ENCODE peak calls at places on chromosomes 7 and 10, in four cellular contexts. O, Y, B and H are unnamed samples.

GRCh38 chr7:41970946-41971345 is 266.1 kb downstream of the GLI3 start:
- DNase-seq in O (no peak), Y (no peak), B (no peak), H (no peak)

GRCh38 chr10:67965456-67965855 is 81.0 kb downstream of the SIRT1 start:
- DNase-seq in O (no peak), Y (no peak), B (no peak), H (no peak)

GRCh38 chr7:16753932-16754571 is 497 bp downstream of the TSPAN13 start:
- DNase-seq in O (peak), Y (no peak), B (no peak), H (peak)

GRCh38 chr10:6729071-6729773 is 149.1 kb upstream of the PRKCQ start:
- DNase-seq in O (no peak), Y (peak), B (no peak), H (no peak)

GRCh38 chr10:20257422-20257821 is 441.2 kb downstream of the PLXDC2 start:
- DNase-seq in O (no peak), Y (no peak), B (no peak), H (no peak)

GRCh38 chr7:96833701-96834453 is 124.2 kb upstream of the SEM1 start:
- DNase-seq in O (no peak), Y (no peak), B (no peak), H (peak)

GRCh38 chr10:108597657-108598319 is 1325.5 kb downstream of the XPNPEP1 start:
- DNase-seq in O (no peak), Y (no peak), B (peak), H (peak)

GRCh38 chr7:137874390-137874789 is 27.6 kb upstream of the DGKI start:
- DNase-seq in O (no peak), Y (no peak), B (no peak), H (no peak)

GRCh38 chr7:44595934-44596635 is 10.3 kb upstream of the OGDH start:
- DNase-seq in O (no peak), Y (no peak), B (no peak), H (no peak)

GRCh38 chr10:47063858-47064257 is 152.6 kb downstream of the PTPN20 start:
- DNase-seq in O (no peak), Y (no peak), B (no peak), H (no peak)

GRCh38 chr10:114623661-114624294 is 34.3 kb downstream of the ABLIM1 start:
- DNase-seq in O (no peak), Y (peak), B (peak), H (peak)

GRCh38 chr7:44196450-44196872 is 4.3 kb upstream of the YKT6 start:
- DNase-seq in O (peak), Y (peak), B (no peak), H (peak)

DNA sequence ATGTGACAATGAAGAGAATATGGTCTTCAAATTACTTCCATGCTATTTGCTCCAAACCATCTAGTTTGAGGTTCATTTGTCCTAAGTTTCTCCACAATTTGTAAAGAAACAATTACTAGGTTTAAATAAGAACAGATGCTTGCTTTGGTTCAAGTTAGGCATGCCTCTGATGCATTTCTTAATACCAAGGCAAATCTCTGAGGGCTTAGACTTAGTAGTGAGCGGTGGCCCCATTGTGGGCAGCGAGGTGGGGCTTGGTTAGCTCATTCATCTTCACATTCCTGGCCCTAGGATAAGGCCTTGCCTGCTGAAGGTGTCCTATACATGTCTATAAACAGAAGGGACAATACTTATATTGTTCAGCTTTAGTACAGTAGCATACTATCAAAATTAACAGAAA is 52.4 kb upstream of the RHEB start:
- DNase-seq in O (no peak), Y (no peak), B (no peak), H (no peak)
- TF ChIP-seq MAFK in O (no peak), Y (no peak), B (no peak), H (no peak)

DNA sequence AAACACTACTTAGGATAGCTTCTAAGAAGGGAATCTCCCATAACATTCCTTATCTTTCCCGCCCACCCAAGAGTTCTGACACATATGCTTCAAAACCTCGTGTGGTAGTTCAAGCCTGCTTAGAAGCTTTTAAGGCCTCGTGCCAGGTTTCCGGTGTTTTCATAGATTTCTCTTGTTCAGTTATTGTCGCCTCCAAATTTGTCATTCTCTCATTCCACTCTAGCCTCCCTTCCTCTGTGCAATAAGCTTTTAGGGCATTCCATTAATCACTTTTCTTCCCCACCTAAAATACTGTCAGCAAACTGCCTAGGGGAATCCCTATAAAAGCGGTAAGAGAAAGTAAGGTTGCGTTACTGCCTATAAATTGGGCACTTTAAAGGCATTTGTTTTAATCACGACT is 718 bp upstream of the BPGM start:
- DNase-seq in O (peak), Y (no peak), B (no peak), H (no peak)
- TF ChIP-seq PHF8 in O (no peak), Y (no peak), B (no peak), H (no peak)

GRCh38 chr7:38703093-38703492 is 71.9 kb upstream of the AMPH start:
- DNase-seq in O (no peak), Y (no peak), B (no peak), H (peak)

GRCh38 chr7:38700111-38700510 is 68.9 kb upstream of the AMPH start:
- DNase-seq in O (no peak), Y (no peak), B (no peak), H (no peak)

GRCh38 chr7:38702002-38702535 is 70.9 kb upstream of the AMPH start:
- DNase-seq in O (no peak), Y (no peak), B (no peak), H (no peak)

GRCh38 chr7:38704041-38704547 is 72.9 kb upstream of the AMPH start:
- DNase-seq in O (no peak), Y (no peak), B (no peak), H (no peak)

DNA sequence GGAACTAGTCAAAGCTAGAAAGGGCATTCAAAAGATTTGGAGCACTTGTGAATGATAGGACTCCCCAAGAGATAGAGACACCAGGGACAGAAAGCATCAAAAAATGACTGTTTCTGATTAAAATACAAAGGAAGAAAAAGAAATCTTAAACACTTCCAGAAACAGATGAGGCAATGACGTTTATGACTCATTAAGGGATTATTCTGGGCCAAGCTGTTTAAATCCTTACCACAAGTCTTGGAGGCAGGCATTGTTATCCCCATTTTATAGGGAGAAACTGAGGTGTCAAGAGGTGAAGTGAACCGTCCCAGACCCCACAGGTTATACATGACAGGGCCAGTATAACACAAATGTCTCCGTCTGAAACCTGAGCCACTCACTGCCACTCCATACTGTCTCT is 68.3 kb upstream of the AMPH start:
- DNase-seq in O (no peak), Y (no peak), B (no peak), H (no peak)
- TF ChIP-seq MAFK in O (no peak), Y (no peak), B (no peak), H (no peak)

DNA sequence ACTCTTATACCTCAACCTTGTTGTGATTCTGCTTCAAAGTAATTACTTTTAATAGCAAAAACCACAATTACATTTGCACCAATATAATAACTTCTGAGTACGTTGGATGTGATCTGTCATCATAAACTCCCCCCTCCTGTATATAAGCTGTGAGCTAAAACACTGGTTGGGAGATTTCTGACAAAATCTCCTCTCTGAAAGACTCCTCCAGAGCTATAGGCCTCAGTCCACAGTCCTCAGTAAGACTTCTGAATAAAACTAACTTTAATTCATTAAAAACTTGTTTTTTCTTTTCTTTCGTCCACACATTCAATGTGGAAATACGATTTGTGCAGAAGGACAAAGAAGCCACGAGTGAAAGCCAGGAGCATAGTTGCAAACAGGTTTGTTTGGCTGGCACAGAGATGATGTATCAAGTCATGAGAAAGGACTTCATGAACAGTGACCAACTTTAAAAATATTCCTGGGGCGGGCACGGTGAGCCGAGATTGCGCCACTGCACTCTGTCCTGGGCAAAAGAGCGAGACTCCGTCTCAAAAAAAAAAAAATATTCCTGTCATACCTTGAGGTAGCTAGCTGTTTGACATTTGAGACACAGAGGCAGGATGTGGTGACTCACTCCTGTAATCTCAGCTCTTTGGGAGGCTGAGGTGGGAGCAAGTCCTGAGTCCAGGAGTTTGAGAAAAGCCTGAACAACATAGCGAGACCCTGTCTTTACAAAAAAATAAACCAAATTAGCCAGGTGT is 91.1 kb upstream of the ARHGAP21 start:
- DNase-seq in O (no peak), Y (peak), B (no peak), H (peak)
- TF ChIP-seq PHF8 in O (no peak), Y (no peak), B (no peak), H (no peak)